ENCODE peak calls at places on chromosomes 6 and 20, in four cellular contexts. H is NCI-H774, B is GM23248, S is pancreas. A is an unnamed sample.

GRCh38 chr20:23646106-23646958 is 8.6 kb upstream of the CST3 start:
- DNase-seq in B (no peak), H (no peak), S (no peak), A (no peak)

GRCh38 chr20:17557675-17558006 is 12.2 kb upstream of the DSTN start:
- DNase-seq in H (peak), S (no peak), B (peak), A (no peak)

GRCh38 chr6:3389390-3390167 is 67.3 kb downstream of the SLC22A23 start:
- DNase-seq in B (peak), H (no peak), S (no peak), A (no peak)

GRCh38 chr6:43763133-43763797 is 6.7 kb upstream of the VEGFA start:
- DNase-seq in B (no peak), S (no peak), H (no peak), A (no peak)

GRCh38 chr20:7940341-7940740 is at the start of gene HAO1:
- DNase-seq in S (no peak), H (no peak), B (no peak), A (no peak)

GRCh38 chr6:140850438-140850837 is 1282.3 kb upstream of the GJE1 start:
- DNase-seq in H (no peak), S (no peak), B (peak), A (no peak)

GRCh38 chr6:148146717-148147116 is 195.9 kb upstream of the SASH1 start:
- DNase-seq in B (peak), S (no peak), H (no peak), A (peak)

GRCh38 chr6:5471044-5471443 is 209.7 kb downstream of the FARS2 start:
- DNase-seq in B (peak), H (peak), S (peak), A (peak)

GRCh38 chr6:6003334-6004146 is 3.2 kb downstream of the NRN1 start:
- DNase-seq in S (no peak), B (peak), H (no peak), A (peak)

GRCh38 chr6:109465772-109466171 is 10.2 kb upstream of the MICAL1 start:
- DNase-seq in B (no peak), H (peak), S (no peak), A (no peak)

GRCh38 chr20:45353746-45354145 is 5.5 kb upstream of the SDC4 start:
- DNase-seq in H (no peak), S (no peak), B (no peak), A (no peak)

GRCh38 chr6:150881911-150882481 is 16.5 kb downstream of the MTHFD1L start:
- DNase-seq in H (peak), S (no peak), B (peak), A (no peak)

GRCh38 chr6:53916804-53917463 is 122.1 kb downstream of the LRRC1 start:
- DNase-seq in H (no peak), B (no peak), S (no peak), A (no peak)

GRCh38 chr20:38843346-38843745 is 37.8 kb downstream of the PPP1R16B start:
- DNase-seq in H (no peak), S (no peak), B (no peak), A (peak)

GRCh38 chr6:137112067-137112355 is 61.4 kb downstream of the IL22RA2 start:
- DNase-seq in B (peak), S (no peak), H (no peak), A (no peak)

A was measured in activated CD4-positive, alpha-beta memory T cell treated with anti-CD3 and anti-CD28 coated beads for 36 hours.